ENCODE peak calls at places on chromosomes 12 and 14, in six cellular contexts. R is uterus, Z is left ventricle myocardium inferior, I is AG04450, S is neural progenitor cell, U is cardiac muscle cell. M is an unnamed sample.

GRCh38 chr14:37114039-37114438 is 58.4 kb downstream of the SLC25A21 start:
- DNase-seq in R (no peak), I (no peak), S (no peak), U (no peak), Z (no peak), M (no peak)

GRCh38 chr12:68227356-68227755 is 1.7 kb upstream of the IL26 start:
- DNase-seq in Z (no peak), R (no peak), U (no peak), I (no peak), S (no peak), M (no peak)

GRCh38 chr14:49992901-49993335 is 100.0 kb downstream of the ARF6 start:
- DNase-seq in R (no peak), I (no peak), S (no peak), Z (no peak), U (peak), M (peak)

GRCh38 chr14:35402323-35403084 is 2.0 kb downstream of the NFKBIA start:
- DNase-seq in Z (no peak), U (no peak), R (peak), S (no peak), I (no peak), M (no peak)

GRCh38 chr12:131928080-131928764 is 854 bp upstream of the PUS1 start:
- DNase-seq in S (no peak), Z (no peak), R (no peak), U (peak), I (no peak), M (no peak)

GRCh38 chr14:50040905-50041465 is 75.4 kb downstream of the VCPKMT start:
- DNase-seq in R (no peak), S (no peak), Z (no peak), U (no peak), I (no peak), M (no peak)

GRCh38 chr12:2258035-2258434 is 205.2 kb downstream of the CACNA1C start:
- DNase-seq in S (no peak), I (no peak), R (no peak), Z (no peak), U (peak), M (no peak)

GRCh38 chr12:123363743-123364531 is 710 bp downstream of the SBNO1 start:
- DNase-seq in S (peak), Z (peak), U (peak), R (no peak), I (no peak), M (peak)

GRCh38 chr12:1422604-1423315 is 171.6 kb downstream of the FBXL14 start:
- DNase-seq in U (no peak), S (no peak), Z (no peak), R (no peak), I (no peak), M (no peak)

GRCh38 chr14:106442857-106443256 is 916.5 kb downstream of the TMEM121 start:
- DNase-seq in I (no peak), U (no peak), S (no peak), Z (no peak), R (no peak), M (no peak)

GRCh38 chr14:71116206-71117122 is 209.2 kb downstream of the PCNX1 start:
- DNase-seq in R (no peak), Z (no peak), S (no peak), U (no peak), I (no peak), M (no peak)

GRCh38 chr12:96710127-96710745 is 196.8 kb upstream of the NEDD1 start:
- DNase-seq in S (peak), U (no peak), R (no peak), Z (no peak), I (no peak), M (no peak)

GRCh38 chr12:67070604-67071003 is 198.6 kb upstream of the CAND1 start:
- DNase-seq in R (no peak), Z (no peak), S (no peak), U (no peak), I (no peak), M (no peak)

GRCh38 chr14:103555559-103556337 is 6.7 kb downstream of the BAG5 start:
- DNase-seq in R (no peak), I (no peak), U (no peak), Z (peak), S (no peak), M (no peak)

GRCh38 chr12:24155042-24155441 is 205.6 kb upstream of the SOX5 start:
- DNase-seq in S (no peak), I (no peak), R (no peak), U (no peak), Z (no peak), M (no peak)

GRCh38 chr12:78035913-78036658 is 205.4 kb downstream of the NAV3 start:
- DNase-seq in S (peak), U (peak), I (no peak), R (peak), Z (no peak), M (no peak)

GRCh38 chr12:10385181-10385613 is 4.6 kb downstream of the KLRK1 start:
- DNase-seq in I (no peak), Z (no peak), U (peak), R (no peak), S (no peak), M (no peak)

GRCh38 chr14:51823706-51824105 is 36.7 kb upstream of the GNG2 start:
- DNase-seq in Z (no peak), R (no peak), U (no peak), I (no peak), S (no peak), M (no peak)

GRCh38 chr14:71932229-71932951 is at the start of gene RGS6:
- DNase-seq in Z (peak), U (peak), I (no peak), S (peak), R (no peak), M (no peak)

GRCh38 chr14:25607095-25607657 is 557.2 kb upstream of the STXBP6 start:
- DNase-seq in R (no peak), U (no peak), Z (no peak), S (peak), I (no peak), M (no peak)

GRCh38 chr12:53551889-53552291 is 44.6 kb upstream of the NPFF start:
- DNase-seq in S (peak), Z (no peak), U (no peak), R (no peak), I (no peak), M (no peak)

GRCh38 chr12:129887047-129887568 is 16.7 kb downstream of the TMEM132D start:
- DNase-seq in R (no peak), I (no peak), S (no peak), Z (no peak), U (no peak), M (no peak)

GRCh38 chr14:29554335-29554734 is 373.3 kb downstream of the PRKD1 start:
- DNase-seq in R (no peak), Z (no peak), S (no peak), U (no peak), I (no peak), M (no peak)

GRCh38 chr14:52769889-52770288 is 21.5 kb downstream of the GNPNAT1 start:
- DNase-seq in I (no peak), Z (no peak), S (no peak), R (no peak), U (no peak), M (no peak)

GRCh38 chr12:21413369-21414277 is 23.8 kb upstream of the PYROXD1 start:
- DNase-seq in R (no peak), Z (no peak), S (no peak), I (no peak), U (no peak), M (no peak)

GRCh38 chr14:36301159-36301558 is 19.3 kb downstream of the MBIP start:
- DNase-seq in R (no peak), U (peak), Z (no peak), S (no peak), I (no peak), M (no peak)

GRCh38 chr14:76958975-76959710 is 69.4 kb downstream of the IRF2BPL start:
- DNase-seq in I (no peak), U (peak), R (peak), S (no peak), Z (no peak), M (peak)

GRCh38 chr12:46065412-46066166 is 75.2 kb upstream of the SCAF11 start:
- DNase-seq in U (no peak), S (no peak), Z (no peak), R (no peak), I (no peak), M (no peak)

GRCh38 chr12:56880416-56881035 is 53.7 kb downstream of the SDR9C7 start:
- DNase-seq in S (no peak), U (peak), I (no peak), Z (no peak), R (no peak), M (no peak)

GRCh38 chr12:57603323-57603722 is 1.3 kb upstream of the DTX3 start:
- DNase-seq in I (no peak), R (no peak), S (no peak), Z (no peak), U (no peak), M (no peak)

GRCh38 chr14:101599234-101599885 is 38.1 kb downstream of the DIO3 start:
- DNase-seq in S (no peak), R (no peak), I (no peak), Z (peak), U (no peak), M (no peak)

GRCh38 chr14:55077155-55077554 is 25.7 kb downstream of the MAPK1IP1L start:
- DNase-seq in R (no peak), I (no peak), Z (no peak), S (no peak), U (peak), M (no peak)

GRCh38 chr12:6378709-6379427 is 3.5 kb upstream of the SCNN1A start:
- DNase-seq in R (peak), I (no peak), Z (no peak), S (no peak), U (no peak), M (no peak)

GRCh38 chr12:22046968-22047390 is 961 bp downstream of the CMAS start:
- DNase-seq in U (peak), I (no peak), Z (no peak), S (no peak), R (no peak), M (no peak)

GRCh38 chr14:69877492-69877891 is 1.7 kb upstream of the SMOC1 start:
- DNase-seq in Z (no peak), I (no peak), R (no peak), U (peak), S (peak), M (no peak)

GRCh38 chr12:104482748-104483147 is 26.0 kb downstream of the CHST11 start:
- DNase-seq in I (no peak), S (no peak), Z (no peak), R (no peak), U (no peak), M (no peak)

GRCh38 chr14:50670196-50670875 is 2.2 kb upstream of the SAV1 start:
- DNase-seq in I (no peak), S (peak), R (no peak), U (peak), Z (no peak), M (no peak)

GRCh38 chr12:113818833-113819232 is 147.3 kb downstream of the RBM19 start:
- DNase-seq in S (peak), U (peak), I (no peak), Z (no peak), R (no peak), M (no peak)

GRCh38 chr12:50314629-50315312 is 31.5 kb upstream of the LIMA1 start:
- DNase-seq in Z (no peak), U (peak), R (no peak), I (peak), S (peak), M (no peak)

GRCh38 chr12:25689996-25690501 is 137.0 kb upstream of the LMNTD1 start:
- DNase-seq in Z (peak), R (no peak), S (no peak), I (no peak), U (peak), M (peak)

GRCh38 chr12:25694072-25694471 is 141.0 kb upstream of the LMNTD1 start:
- DNase-seq in S (no peak), R (peak), I (no peak), Z (no peak), U (peak), M (no peak)

GRCh38 chr12:25692115-25693035 is 139.3 kb upstream of the LMNTD1 start:
- DNase-seq in U (peak), S (no peak), Z (no peak), I (no peak), R (no peak), M (no peak)

GRCh38 chr12:25690996-25691864 is 138.1 kb upstream of the LMNTD1 start:
- DNase-seq in U (peak), Z (no peak), I (no peak), S (no peak), R (no peak), M (no peak)

GRCh38 chr12:25691865-25692114 is 138.7 kb upstream of the LMNTD1 start:
- DNase-seq in I (no peak), Z (no peak), R (no peak), S (no peak), U (peak), M (no peak)
- H3K27ac ChIP-seq in I (no peak), Z (no peak), R (no peak), S (no peak), U (no peak), M (no peak)

DNA sequence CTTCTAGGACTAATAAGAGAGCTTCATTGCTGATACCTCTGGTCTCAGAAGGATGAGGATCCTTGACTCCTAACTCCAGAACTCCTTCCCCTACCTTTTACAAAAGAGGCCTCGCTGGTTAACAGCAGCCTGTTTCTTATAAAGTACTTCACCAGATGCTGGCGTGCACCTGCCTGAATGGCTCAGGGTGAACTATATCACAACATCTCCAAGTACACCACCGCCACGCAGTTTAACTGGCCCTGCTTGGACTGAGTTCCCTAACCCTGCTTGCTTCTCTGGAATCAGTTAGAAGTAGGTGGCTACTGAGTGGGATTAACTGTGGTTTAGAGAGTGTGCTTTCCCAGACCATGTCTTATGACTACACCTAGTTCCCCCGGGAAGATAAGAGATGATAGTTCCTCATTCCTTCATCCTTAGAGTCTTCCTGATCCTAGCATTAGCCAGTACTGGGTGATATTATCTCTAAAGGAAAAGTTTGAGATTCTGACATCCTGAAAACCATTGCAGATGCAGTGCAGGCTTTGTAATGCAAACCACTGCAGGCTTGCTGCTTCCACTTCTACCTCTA is 3.0 kb downstream of the FOXJ2 start:
- DNase-seq in I (no peak), R (no peak), U (no peak), Z (no peak), S (no peak), M (no peak)
- H3K4me3 ChIP-seq in I (peak), R (no peak), U (peak), Z (peak), S (no peak), M (peak)

GRCh38 chr12:117061555-117062079 is 37.6 kb downstream of the TESC start:
- DNase-seq in U (no peak), I (no peak), R (no peak), Z (no peak), S (no peak), M (no peak)

GRCh38 chr12:117060236-117060926 is 38.8 kb downstream of the TESC start:
- DNase-seq in S (peak), I (no peak), R (no peak), Z (no peak), U (no peak), M (no peak)

GRCh38 chr12:117059156-117059555 is 40.1 kb downstream of the TESC start:
- DNase-seq in U (no peak), S (no peak), I (no peak), Z (no peak), R (no peak), M (no peak)

GRCh38 chr12:117058442-117059072 is 40.7 kb downstream of the TESC start:
- DNase-seq in Z (no peak), R (no peak), S (no peak), U (no peak), I (no peak), M (no peak)

DNA sequence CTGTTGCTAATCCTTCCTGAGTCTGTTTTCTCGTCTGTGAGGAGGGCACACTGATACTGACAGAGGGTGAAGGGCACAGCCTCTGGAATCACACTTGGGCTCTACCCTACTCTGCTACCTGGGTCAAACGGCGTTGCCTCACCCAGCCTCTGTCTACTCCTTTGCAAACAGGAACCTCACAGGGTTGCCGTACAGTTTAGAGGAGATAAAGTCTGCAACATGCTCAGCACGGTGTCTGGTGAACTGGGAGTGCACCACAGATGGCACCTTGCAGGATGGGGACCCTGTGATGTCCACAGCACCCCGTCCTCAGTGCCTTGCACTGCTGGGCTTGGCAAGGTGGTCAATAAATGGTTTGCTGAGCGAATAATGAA is 38.3 kb downstream of the TESC start:
- DNase-seq in I (no peak), S (no peak), U (no peak), Z (no peak), R (no peak), M (no peak)
- TF ChIP-seq CTCF in I (no peak), S (no peak), U (no peak), Z (no peak), R (no peak), M (no peak)

GRCh38 chr14:68598089-68598488 is 194.8 kb downstream of the ZFP36L1 start:
- DNase-seq in I (no peak), S (no peak), U (no peak), R (no peak), Z (no peak), M (no peak)
- H3K27ac ChIP-seq in I (peak), S (no peak), U (no peak), R (peak), Z (peak), M (peak)

GRCh38 chr12:64616221-64616620 is 5.9 kb downstream of the RASSF3 start:
- DNase-seq in R (no peak), I (no peak), S (no peak), U (peak), Z (no peak), M (no peak)

GRCh38 chr12:64624035-64624434 is 13.7 kb downstream of the RASSF3 start:
- DNase-seq in Z (no peak), R (no peak), S (no peak), I (no peak), U (no peak), M (no peak)

GRCh38 chr12:64621257-64621942 is 11.1 kb downstream of the RASSF3 start:
- DNase-seq in U (peak), R (peak), S (no peak), Z (no peak), I (peak), M (no peak)

DNA sequence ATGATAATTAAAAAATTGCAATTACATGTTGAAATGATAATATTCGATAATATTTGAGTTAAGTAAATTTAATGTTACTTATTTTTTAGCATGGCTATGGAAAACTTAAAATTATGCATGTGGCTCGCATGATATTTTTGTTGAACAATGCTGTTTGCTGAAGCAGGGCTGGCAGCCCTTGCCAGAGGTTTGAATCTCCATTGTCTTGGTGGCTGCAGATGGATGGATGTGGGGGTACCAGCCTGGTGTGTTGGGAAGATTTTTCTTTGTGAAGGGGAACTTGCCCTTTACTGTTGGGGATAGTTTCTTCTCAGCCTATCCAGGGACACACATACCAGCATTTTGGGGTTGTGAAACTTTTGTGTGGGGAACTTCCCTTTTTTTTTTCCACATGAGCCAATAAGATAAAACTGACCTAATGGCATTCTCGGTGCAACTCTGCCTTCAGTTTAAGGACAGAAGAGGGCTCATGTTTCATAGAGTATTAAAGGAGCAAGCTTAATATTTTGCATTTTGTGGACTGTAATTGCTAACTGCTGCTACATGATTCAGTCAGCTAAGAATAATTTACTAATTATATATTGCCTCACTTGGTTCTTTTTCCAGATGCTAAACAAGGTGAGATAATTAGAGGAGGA is 8.8 kb downstream of the RASSF3 start:
- DNase-seq in U (peak), Z (no peak), S (no peak), I (no peak), R (no peak), M (no peak)
- H3K4me3 ChIP-seq in U (no peak), Z (no peak), S (no peak), I (no peak), R (no peak), M (no peak)

GRCh38 chr14:92215579-92215978 is 93.8 kb downstream of the CPSF2 start:
- DNase-seq in U (no peak), S (no peak), Z (no peak), I (no peak), R (no peak), M (no peak)
- TF ChIP-seq CTCF in U (no peak), S (no peak), Z (no peak), I (no peak), R (no peak), M (no peak)